ENCODE peak calls at places on chromosomes 12 and 14, in eight cellular contexts. K, C, S, J, Y, X, N and G are unnamed samples.

GRCh38 chr12:88360349-88360748 is 218.2 kb downstream of the TMTC3 start:
- DNase-seq in C (no peak), J (no peak), K (no peak), S (no peak), X (no peak), Y (no peak), N (no peak), G (no peak)

GRCh38 chr14:103100281-103101121 is 6.0 kb downstream of the EXOC3L4 start:
- DNase-seq in N (no peak), K (peak; percentile 85), C (no peak), J (no peak), S (no peak), Y (no peak), X (no peak), G (no peak)

GRCh38 chr12:15776532-15776931 is 12.7 kb downstream of the EPS8 start:
- DNase-seq in N (no peak), X (no peak), Y (no peak), J (no peak), C (no peak), K (no peak), S (no peak), G (no peak)

GRCh38 chr12:2359725-2360629 is 307.2 kb downstream of the CACNA1C start:
- DNase-seq in Y (no peak), J (no peak), X (no peak), S (no peak), C (no peak), N (no peak), K (no peak), G (no peak)

GRCh38 chr12:96400631-96401060 is 407 bp upstream of the CDK17 start:
- DNase-seq in C (no peak), S (no peak), N (no peak), J (no peak), X (no peak), K (no peak), Y (no peak), G (no peak)

GRCh38 chr12:56487448-56488040 is 417 bp downstream of the GLS2 start:
- DNase-seq in J (peak; percentile 68), N (no peak), Y (no peak), X (no peak), K (peak; percentile 25), S (no peak), C (peak; percentile 32), G (no peak)

GRCh38 chr14:21084988-21085853 is 13.2 kb downstream of the ZNF219 start:
- DNase-seq in X (peak; percentile 59), C (peak; percentile 67), K (no peak), Y (no peak), J (peak; percentile 80), N (peak; percentile 79), S (no peak), G (peak; percentile 41)

GRCh38 chr12:10409387-10409786 is at the start of gene KLRC4:
- DNase-seq in J (no peak), N (no peak), Y (peak; percentile 63), S (no peak), K (no peak), C (no peak), X (no peak), G (no peak)

GRCh38 chr14:90508536-90509254 is 111.9 kb downstream of the CALM1 start:
- DNase-seq in N (no peak), K (peak; percentile 66), S (no peak), Y (no peak), J (no peak), X (peak; percentile 50), C (no peak), G (no peak)

GRCh38 chr14:101525646-101526527 is 35.4 kb upstream of the DIO3 start:
- DNase-seq in K (no peak), X (no peak), J (no peak), C (no peak), S (no peak), N (no peak), Y (no peak), G (no peak)

GRCh38 chr14:35932659-35933159 is 106.6 kb downstream of the BRMS1L start:
- DNase-seq in Y (no peak), K (no peak), C (no peak), J (no peak), X (no peak), N (no peak), S (no peak), G (no peak)

GRCh38 chr12:68013181-68013580 is 23.9 kb downstream of the IFNG-AS1 start:
- DNase-seq in K (no peak), C (no peak), N (no peak), Y (no peak), X (no peak), J (no peak), S (no peak), G (no peak)

GRCh38 chr14:104438166-104438887 is 141.2 kb upstream of the C14orf180 start:
- DNase-seq in N (no peak), X (peak; percentile 25), C (no peak), J (peak; percentile 37), K (no peak), Y (no peak), S (peak; percentile 7), G (no peak)

GRCh38 chr12:9756756-9757155 is 3.9 kb downstream of the CD69 start:
- DNase-seq in N (no peak), S (no peak), X (no peak), C (no peak), K (no peak), Y (no peak), J (no peak), G (no peak)

GRCh38 chr14:42110167-42110566 is 503.5 kb downstream of the LRFN5 start:
- DNase-seq in S (no peak), N (peak; percentile 29), X (no peak), C (no peak), J (no peak), K (no peak), Y (no peak), G (no peak)

GRCh38 chr14:97379091-97379531 is 581.9 kb downstream of the VRK1 start:
- DNase-seq in J (no peak), X (no peak), C (no peak), Y (no peak), N (no peak), K (no peak), S (no peak), G (no peak)

GRCh38 chr12:124740691-124741137 is 123.0 kb downstream of the SCARB1 start:
- DNase-seq in C (no peak), X (no peak), S (no peak), K (no peak), Y (peak; percentile 78), N (peak; percentile 64), J (no peak), G (peak; percentile 87)

GRCh38 chr12:118463677-118464076 is 87.3 kb downstream of the SUDS3 start:
- DNase-seq in N (no peak), K (no peak), J (no peak), Y (no peak), C (no peak), X (no peak), S (no peak), G (no peak)

GRCh38 chr12:54009171-54010052 is 627 bp downstream of the HOXC8 start:
- DNase-seq in J (no peak), X (no peak), Y (no peak), K (no peak), S (no peak), C (no peak), N (no peak), G (peak; percentile 24)

DNA sequence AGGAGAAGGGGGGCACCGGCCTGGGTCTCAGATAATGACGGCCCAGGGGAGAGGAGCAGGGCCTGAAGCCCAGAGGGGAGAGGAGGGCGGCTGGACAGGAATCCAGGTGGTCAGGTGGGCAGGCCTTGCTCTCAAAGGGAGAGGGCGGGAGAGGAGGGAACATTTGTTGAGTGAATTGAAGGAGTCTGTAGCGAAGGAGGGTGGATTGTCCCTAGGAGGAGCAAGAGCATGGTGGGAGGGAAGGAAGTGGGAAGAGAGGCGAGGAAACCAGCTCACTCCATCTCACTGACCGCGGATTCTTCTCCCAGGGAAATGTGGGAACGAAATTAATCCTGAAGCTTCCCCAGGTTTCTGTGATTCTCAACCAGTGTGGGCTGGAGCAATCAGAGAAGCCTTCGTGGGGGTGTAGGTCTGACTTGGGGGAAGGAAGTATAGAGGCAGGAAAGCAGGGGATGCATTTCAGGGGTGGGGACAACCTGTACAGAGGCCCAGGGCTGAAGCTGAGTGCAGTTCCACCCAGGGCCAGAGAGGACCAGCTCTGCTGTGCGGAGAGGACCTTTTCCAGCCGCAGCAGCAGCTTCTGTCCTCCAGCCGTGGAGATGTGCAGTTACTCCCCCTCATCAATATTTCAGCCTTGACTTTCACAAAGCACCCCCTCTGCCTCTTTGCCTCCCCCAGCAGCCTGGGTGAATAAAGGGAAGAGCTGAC is 100.9 kb downstream of the CHST11 start:
- DNase-seq in Y (no peak), S (no peak), N (no peak), K (no peak), X (no peak), J (no peak), C (no peak), G (no peak)
- H3K4me1 ChIP-seq in Y (no peaks in the 10 kb centered on the region), S (no peaks in the 10 kb centered on the region), N (no peaks in the 10 kb centered on the region), K (no peaks in the 10 kb centered on the region), X (no peaks in the 10 kb centered on the region), J (no peaks in the 10 kb centered on the region), C (no peaks in the 10 kb centered on the region), G (no peaks in the 10 kb centered on the region)

DNA sequence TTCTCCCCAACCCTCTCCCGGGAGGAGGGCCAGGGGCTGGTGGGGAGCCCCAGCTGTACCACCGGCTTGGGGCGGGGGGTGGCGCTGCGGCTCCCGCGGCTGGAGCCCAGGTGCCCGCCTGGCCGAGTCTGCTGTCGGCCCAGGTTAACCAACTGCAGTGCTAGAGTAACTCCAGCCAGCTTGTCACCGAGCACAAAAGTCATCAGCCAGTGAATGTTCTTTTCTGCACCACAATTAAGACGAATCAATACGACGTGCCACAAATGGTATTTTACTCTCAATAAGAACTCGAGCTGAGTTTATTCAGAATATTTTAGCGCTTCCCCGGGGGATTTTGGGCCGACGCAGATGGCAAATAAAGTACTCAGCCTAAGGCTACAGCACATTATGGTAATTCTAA is 83.3 kb downstream of the BCL11B start:
- DNase-seq in Y (no peak), C (no peak), K (no peak), J (no peak), X (no peak), S (no peak), N (no peak), G (no peak)
- H3K27ac ChIP-seq in Y (no peak overlapping the region), C (no peak overlapping the region), K (no peak overlapping the region), J (no peak overlapping the region), X (no peak overlapping the region), S (no peak overlapping the region), N (no peak overlapping the region), G (no peak overlapping the region)

GRCh38 chr14:95679148-95679547 is 7.1 kb upstream of the TCL1B start:
- DNase-seq in N (no peak), J (no peak), K (no peak), X (no peak), S (no peak), C (no peak), Y (no peak), G (no peak)
- H3K4me1 ChIP-seq in N (no peaks in the 10 kb centered on the region), J (no peaks in the 10 kb centered on the region), K (no peaks in the 10 kb centered on the region), X (no peaks in the 10 kb centered on the region), S (no peaks in the 10 kb centered on the region), C (no peaks in the 10 kb centered on the region), Y (no peaks in the 10 kb centered on the region), G (peaks cover 14% of the 10 kb centered on the region)

DNA sequence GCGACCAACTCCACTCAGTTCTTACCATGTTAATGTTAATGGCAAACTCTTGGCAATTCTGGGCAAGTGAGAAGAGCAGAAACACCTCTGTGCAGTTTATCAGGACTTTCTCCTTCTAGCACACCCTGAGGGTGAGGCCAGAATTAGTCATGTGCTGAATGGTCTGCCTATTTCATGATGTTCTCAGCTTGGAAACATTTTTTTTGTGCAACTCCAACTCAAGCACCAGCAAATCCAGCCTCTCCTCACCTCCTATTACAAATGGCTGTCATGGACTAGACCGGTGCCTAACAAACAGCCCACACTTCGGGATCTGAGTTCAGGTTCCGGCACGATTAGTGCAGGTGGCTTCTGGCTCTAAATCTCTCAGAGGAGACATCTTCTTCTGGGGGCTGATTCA is 246.0 kb downstream of the ZFP36L1 start:
- DNase-seq in Y (no peak), N (peak; percentile 87), X (no peak), S (no peak), J (no peak), C (no peak), K (peak; percentile 56), G (peak; percentile 2)
- H3K27ac ChIP-seq in Y (peak overlapping the region; percentile 98), N (peak overlapping the region; percentile 98), X (peak overlapping the region; percentile 82), S (peak overlapping the region; percentile 97), J (peak overlapping the region; percentile 86), C (peak overlapping the region; percentile 97), K (peak overlapping the region; percentile 96), G (peak overlapping the region; percentile 90)